ENCODE peak calls at places on chromosome 19, in six cellular contexts. D is cardiac muscle cell, E is cardiac fibroblast, Z is tibial artery, L is AG09309, B is H1. N is an unnamed sample.

GRCh38 chr19:46967578-46968018 is 52.0 kb upstream of the NPAS1 start:
- DNase-seq in B (no peak), D (no peak), Z (no peak), L (no peak), E (no peak), N (no peak)

GRCh38 chr19:51948979-51949378 is 21.7 kb downstream of the ZNF613 start:
- DNase-seq in E (peak; percentile 38), B (no peak), Z (no peak), L (no peak), D (peak; percentile 55), N (no peak)

GRCh38 chr19:53471916-53472315 is 4.4 kb downstream of the ZNF813 start:
- DNase-seq in B (no peak), L (no peak), D (no peak), E (no peak), Z (no peak), N (no peak)

GRCh38 chr19:40803857-40804782 is 5.1 kb downstream of the EGLN2 start:
- DNase-seq in Z (no peak), E (no peak), D (no peak), L (no peak), B (no peak), N (no peak)

GRCh38 chr19:10430505-10431253 is 10.3 kb downstream of the PDE4A start:
- DNase-seq in Z (peak; percentile 83), B (no peak), L (no peak), E (peak; percentile 32), D (peak; percentile 70), N (no peak)

GRCh38 chr19:46182476-46182875 is 34.4 kb downstream of the IGFL2 start:
- DNase-seq in E (no peak), Z (peak; percentile 24), L (no peak), B (no peak), D (no peak), N (no peak)

GRCh38 chr19:46601318-46602224 is at the start of gene CALM3:
- DNase-seq in B (no peak), E (no peak), L (no peak), Z (no peak), D (no peak), N (no peak)

GRCh38 chr19:12782424-12783225 is 7.3 kb upstream of the HOOK2 start:
- DNase-seq in L (no peak), D (peak; percentile 93), B (no peak), E (peak; percentile 79), Z (peak; percentile 95), N (no peak)

GRCh38 chr19:17553256-17553655 is 2.2 kb upstream of the COLGALT1 start:
- DNase-seq in E (peak; percentile 100), D (peak; percentile 98), B (no peak), Z (peak; percentile 81), L (peak; percentile 84), N (no peak)

GRCh38 chr19:54431255-54431838 is 16.1 kb downstream of the TTYH1 start:
- DNase-seq in L (no peak), B (no peak), E (no peak), D (peak; percentile 70), Z (no peak), N (no peak)

GRCh38 chr19:40807147-40808020 is 8.4 kb downstream of the EGLN2 start:
- DNase-seq in L (no peak), Z (no peak), D (no peak), E (no peak), B (no peak), N (no peak)

GRCh38 chr19:12801466-12802266 is at the start of the genes PRDX2 and THSD8:
- DNase-seq in B (no peak), E (peak; percentile 67), Z (peak; percentile 88), D (peak; percentile 86), L (no peak), N (no peak)

GRCh38 chr19:58356971-58357797 is 3.9 kb upstream of the A1BG start:
- DNase-seq in Z (no peak), D (peak; percentile 53), L (no peak), B (no peak), E (peak; percentile 38), N (no peak)

GRCh38 chr19:45621389-45621788 is 17.8 kb downstream of the EML2 start:
- DNase-seq in Z (no peak), E (no peak), B (no peak), L (no peak), D (no peak), N (no peak)

GRCh38 chr19:2540646-2541454 is 64.9 kb downstream of the GADD45B start:
- DNase-seq in L (peak; percentile 91), D (peak; percentile 99), B (peak; percentile 96), E (peak; percentile 99), Z (peak; percentile 93), N (peak; percentile 84)

GRCh38 chr19:28920269-28921066 is 292.5 kb downstream of the UQCRFS1 start:
- DNase-seq in L (no peak), B (peak; percentile 5), E (no peak), Z (no peak), D (no peak), N (no peak)

GRCh38 chr19:28878862-28879566 is 333.9 kb downstream of the UQCRFS1 start:
- DNase-seq in Z (no peak), B (peak; percentile 49), E (peak; percentile 86), D (peak; percentile 83), L (peak; percentile 41), N (peak; percentile 83)

GRCh38 chr19:46537136-46538097 is 41.8 kb upstream of the PNMA8B start:
- DNase-seq in B (no peak), D (peak; percentile 62), L (no peak), E (peak; percentile 63), Z (peak; percentile 68), N (no peak)

GRCh38 chr19:48500830-48501445 is 10.7 kb downstream of the LMTK3 start:
- DNase-seq in L (no peak), E (no peak), D (no peak), Z (peak; percentile 63), B (no peak), N (no peak)

GRCh38 chr19:6225232-6225635 is 54.5 kb downstream of the MLLT1 start:
- DNase-seq in L (no peak), D (no peak), B (no peak), Z (no peak), E (no peak), N (no peak)

GRCh38 chr19:10503002-10503789 is at the start of gene KEAP1:
- DNase-seq in L (no peak), B (no peak), D (peak; percentile 38), Z (peak; percentile 72), E (peak; percentile 15), N (no peak)

GRCh38 chr19:23983406-23983805 is 68.7 kb downstream of the ZNF726 start:
- DNase-seq in Z (no peak), L (no peak), D (no peak), B (no peak), E (no peak), N (no peak)
- H3K4me3 ChIP-seq in Z (no peak overlapping the region), L (no peak overlapping the region), D (no peak overlapping the region), B (no peak overlapping the region), E (no peak overlapping the region), N (no peak overlapping the region)

GRCh38 chr19:7870571-7871279 is 3.5 kb downstream of the PRR36 start:
- DNase-seq in L (no peak), Z (no peak), B (peak; percentile 82), E (peak; percentile 51), D (peak; percentile 22), N (no peak)
- H3K4me3 ChIP-seq in L (no peak overlapping the region), Z (no peak overlapping the region), B (no peak overlapping the region), E (no peak overlapping the region), D (no peak overlapping the region), N (no peak overlapping the region)

GRCh38 chr19:15550847-15551182 is 42.5 kb downstream of the CYP4F22 start:
- DNase-seq in L (no peak), D (peak; percentile 5), B (no peak), E (no peak), Z (no peak), N (no peak)
- H3K4me3 ChIP-seq in L (no peak overlapping the region), D (no peak overlapping the region), B (no peak overlapping the region), E (peak overlapping the region; percentile 19), Z (peak overlapping the region; percentile 41), N (no peak overlapping the region)

DNA sequence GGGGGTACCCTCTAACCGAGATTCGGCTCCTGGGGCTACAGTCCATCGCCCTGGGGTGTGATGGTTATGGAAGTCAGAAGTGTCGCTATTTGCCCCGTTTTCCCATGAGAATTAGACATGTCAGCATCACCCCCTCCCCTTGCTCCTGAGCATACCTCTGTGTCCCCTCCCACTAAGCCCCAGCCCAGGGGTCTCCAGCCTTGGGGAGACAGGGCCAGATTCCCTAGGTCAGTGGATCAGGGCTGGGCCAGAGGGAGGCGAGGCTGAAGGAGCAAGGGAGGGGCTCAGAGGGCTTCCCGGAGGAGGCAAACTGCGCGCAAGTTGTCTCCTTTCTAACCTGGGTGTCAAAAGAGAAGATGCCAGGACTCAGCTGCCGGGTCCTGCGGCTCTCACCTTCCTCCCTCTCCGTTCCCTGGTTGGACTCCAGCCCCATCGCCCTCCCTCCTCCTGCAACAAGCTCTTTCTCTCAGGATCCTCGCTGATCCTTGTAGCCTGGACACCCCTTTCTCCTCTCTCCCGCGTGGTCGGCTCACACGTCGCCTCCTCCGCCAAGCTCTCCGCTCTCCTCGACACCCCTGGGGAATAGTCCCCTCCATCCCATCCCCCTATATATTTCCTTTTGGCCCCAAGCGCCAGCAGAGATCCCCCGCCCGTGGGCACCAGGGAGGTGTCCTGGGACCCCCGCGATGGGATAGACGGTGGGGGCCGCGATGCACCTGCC is 459 bp upstream of the TMEM59L start:
- DNase-seq in D (no peak), L (no peak), B (no peak), Z (no peak), E (no peak), N (no peak)
- H3K4me3 ChIP-seq in D (peak overlapping the region; percentile 45), L (peak overlapping the region; percentile 38), B (peak overlapping the region; percentile 56), Z (peak overlapping the region; percentile 54), E (peak overlapping the region; percentile 31), N (peak overlapping the region; percentile 77)

GRCh38 chr19:1000591-1001537 is 645 bp downstream of the GRIN3B start:
- DNase-seq in L (no peak), E (no peak), B (no peak), D (no peak), Z (no peak), N (no peak)

GRCh38 chr19:998064-998463 is 2.2 kb upstream of the GRIN3B start:
- DNase-seq in B (no peak), D (no peak), L (no peak), E (no peak), Z (no peak), N (no peak)

GRCh38 chr19:999379-999719 is 870 bp upstream of the GRIN3B start:
- DNase-seq in D (no peak), B (no peak), E (no peak), Z (no peak), L (no peak), N (no peak)

GRCh38 chr19:1001538-1002166 is 1.4 kb downstream of the GRIN3B start:
- DNase-seq in B (no peak), E (no peak), L (no peak), Z (no peak), D (peak; percentile 31), N (no peak)

GRCh38 chr19:1000095-1000494 is at the start of gene GRIN3B:
- DNase-seq in D (peak; percentile 50), Z (no peak), B (no peak), L (no peak), E (peak; percentile 52), N (peak; percentile 47)
- H3K4me3 ChIP-seq in D (peak within 1 kb of the TSS; percentile 35), Z (peak within 1 kb of the TSS; percentile 26), B (peak within 1 kb of the TSS; percentile 9), L (no peak within 1 kb of the TSS), E (no peak within 1 kb of the TSS), N (peak within 1 kb of the TSS; percentile 61)

GRCh38 chr19:56594783-56595547 is at the start of gene ZNF71:
- DNase-seq in L (peak; percentile 34), D (peak; percentile 92), E (peak; percentile 88), Z (peak; percentile 93), B (peak; percentile 71), N (peak; percentile 58)
- H3K4me3 ChIP-seq in L (peak within 1 kb of the TSS; percentile 70), D (peak within 1 kb of the TSS; percentile 87), E (peak within 1 kb of the TSS; percentile 92), Z (peak within 1 kb of the TSS; percentile 97), B (peak within 1 kb of the TSS; percentile 99), N (peak within 1 kb of the TSS; percentile 95)

GRCh38 chr19:50658438-50659317 is 9.4 kb downstream of the C19orf81 start:
- DNase-seq in Z (no peak), B (peak; percentile 65), L (no peak), E (peak; percentile 46), D (peak; percentile 91), N (no peak)
- H3K4me3 ChIP-seq in Z (peak overlapping the region; percentile 30), B (peak overlapping the region; percentile 82), L (peak overlapping the region; percentile 44), E (peak overlapping the region; percentile 44), D (peak overlapping the region; percentile 55), N (peak overlapping the region; percentile 5)

N was measured in iPS DF 6.9.